ENCODE peak calls at places on chromosome 2, in five cellular contexts. One of them, this sample, is unnamed.
A peak's percentile ranks its signal among the peaks of the same experiment; 100 is the strongest.

GRCh38 chr2:12284487-12284886 is 432.2 kb upstream of the TRIB2 start:
- DNase-seq in tibial nerve: no peak
- DNase-seq in A549: no peak
- DNase-seq in K562: no peak
- DNase-seq in ovary: no peak
- DNase-seq in this sample: no peak

GRCh38 chr2:31216734-31217133 is 581 bp downstream of the CAPN14 start:
- DNase-seq in tibial nerve: no peak
- DNase-seq in A549: no peak
- DNase-seq in K562: peak; percentile 24
- DNase-seq in ovary: no peak
- DNase-seq in this sample: no peak

GRCh38 chr2:187477041-187477440 is 29.0 kb upstream of the CALCRL start:
- DNase-seq in tibial nerve: no peak
- DNase-seq in A549: no peak
- DNase-seq in K562: no peak
- DNase-seq in ovary: no peak
- DNase-seq in this sample: no peak

GRCh38 chr2:190159453-190159852 is 96.9 kb upstream of the MSTN start:
- DNase-seq in tibial nerve: peak; percentile 70
- DNase-seq in A549: no peak
- DNase-seq in K562: no peak
- DNase-seq in ovary: no peak
- DNase-seq in this sample: no peak

GRCh38 chr2:75587954-75588587 is 27.3 kb upstream of the EVA1A start:
- DNase-seq in tibial nerve: no peak
- DNase-seq in A549: no peak
- DNase-seq in K562: no peak
- DNase-seq in ovary: no peak
- DNase-seq in this sample: no peak

GRCh38 chr2:73984922-73985317 is 210 bp downstream of the TET3 start:
- DNase-seq in tibial nerve: no peak
- DNase-seq in A549: peak; percentile 36
- DNase-seq in K562: no peak
- DNase-seq in ovary: peak; percentile 53
- DNase-seq in this sample: peak; percentile 58

GRCh38 chr2:73112026-73112912 is 479 bp downstream of the RAB11FIP5 start:
- DNase-seq in tibial nerve: no peak
- DNase-seq in A549: no peak
- DNase-seq in K562: peak; percentile 39
- DNase-seq in ovary: peak; percentile 37
- DNase-seq in this sample: peak; percentile 89

GRCh38 chr2:62054029-62054791 is 141.7 kb upstream of the B3GNT2 start:
- DNase-seq in tibial nerve: no peak
- DNase-seq in A549: no peak
- DNase-seq in K562: no peak
- DNase-seq in ovary: no peak
- DNase-seq in this sample: no peak

GRCh38 chr2:2881507-2881906 is 496.1 kb downstream of the EIPR1 start:
- DNase-seq in tibial nerve: no peak
- DNase-seq in A549: no peak
- DNase-seq in K562: no peak
- DNase-seq in ovary: no peak
- DNase-seq in this sample: no peak

GRCh38 chr2:73415906-73416305 is 30.3 kb downstream of the ALMS1 start:
- DNase-seq in tibial nerve: no peak
- DNase-seq in A549: no peak
- DNase-seq in K562: no peak
- DNase-seq in ovary: no peak
- DNase-seq in this sample: no peak

GRCh38 chr2:28543316-28544068 is 47.6 kb downstream of the PLB1 start:
- DNase-seq in tibial nerve: no peak
- DNase-seq in A549: no peak
- DNase-seq in K562: no peak
- DNase-seq in ovary: no peak
- DNase-seq in this sample: peak; percentile 51

GRCh38 chr2:7014201-7014640 is 97.0 kb downstream of the RNF144A start:
- DNase-seq in tibial nerve: no peak
- DNase-seq in A549: no peak
- DNase-seq in K562: peak; percentile 34
- DNase-seq in ovary: no peak
- DNase-seq in this sample: no peak

GRCh38 chr2:241445426-241445825 is 63.0 kb downstream of the STK25 start:
- DNase-seq in tibial nerve: no peak
- DNase-seq in A549: no peak
- DNase-seq in K562: no peak
- DNase-seq in ovary: no peak
- DNase-seq in this sample: no peak

GRCh38 chr2:20422679-20423271 is 24.1 kb upstream of the RHOB start:
- DNase-seq in tibial nerve: no peak
- DNase-seq in A549: no peak
- DNase-seq in K562: peak; percentile 49
- DNase-seq in ovary: no peak
- DNase-seq in this sample: peak; percentile 25

GRCh38 chr2:36481709-36482108 is 116.3 kb downstream of the FEZ2 start:
- DNase-seq in tibial nerve: no peak
- DNase-seq in A549: no peak
- DNase-seq in K562: no peak
- DNase-seq in ovary: no peak
- DNase-seq in this sample: no peak

GRCh38 chr2:160876765-160877164 is 283.5 kb upstream of the TANK start:
- DNase-seq in tibial nerve: no peak
- DNase-seq in A549: no peak
- DNase-seq in K562: no peak
- DNase-seq in ovary: no peak
- DNase-seq in this sample: no peak

GRCh38 chr2:234286118-234286598 is 210.7 kb downstream of the ARL4C start:
- DNase-seq in tibial nerve: no peak
- DNase-seq in A549: no peak
- DNase-seq in K562: no peak
- DNase-seq in ovary: no peak
- DNase-seq in this sample: no peak

GRCh38 chr2:74843371-74844298 is 9.7 kb downstream of the HK2 start:
- DNase-seq in tibial nerve: no peak
- DNase-seq in A549: no peak
- DNase-seq in K562: no peak
- DNase-seq in ovary: no peak
- DNase-seq in this sample: peak; percentile 34

GRCh38 chr2:135600915-135601314 is 69.6 kb downstream of the R3HDM1 start:
- DNase-seq in tibial nerve: no peak
- DNase-seq in A549: no peak
- DNase-seq in K562: no peak
- DNase-seq in ovary: no peak
- DNase-seq in this sample: no peak

GRCh38 chr2:20414806-20415205 is 32.1 kb upstream of the RHOB start:
- DNase-seq in tibial nerve: no peak
- DNase-seq in A549: no peak
- DNase-seq in K562: no peak
- DNase-seq in ovary: no peak
- DNase-seq in this sample: no peak

GRCh38 chr2:63737085-63737701 is 104.5 kb upstream of the UGP2 start:
- DNase-seq in tibial nerve: no peak
- DNase-seq in A549: no peak
- DNase-seq in K562: no peak
- DNase-seq in ovary: no peak
- DNase-seq in this sample: no peak

DNA sequence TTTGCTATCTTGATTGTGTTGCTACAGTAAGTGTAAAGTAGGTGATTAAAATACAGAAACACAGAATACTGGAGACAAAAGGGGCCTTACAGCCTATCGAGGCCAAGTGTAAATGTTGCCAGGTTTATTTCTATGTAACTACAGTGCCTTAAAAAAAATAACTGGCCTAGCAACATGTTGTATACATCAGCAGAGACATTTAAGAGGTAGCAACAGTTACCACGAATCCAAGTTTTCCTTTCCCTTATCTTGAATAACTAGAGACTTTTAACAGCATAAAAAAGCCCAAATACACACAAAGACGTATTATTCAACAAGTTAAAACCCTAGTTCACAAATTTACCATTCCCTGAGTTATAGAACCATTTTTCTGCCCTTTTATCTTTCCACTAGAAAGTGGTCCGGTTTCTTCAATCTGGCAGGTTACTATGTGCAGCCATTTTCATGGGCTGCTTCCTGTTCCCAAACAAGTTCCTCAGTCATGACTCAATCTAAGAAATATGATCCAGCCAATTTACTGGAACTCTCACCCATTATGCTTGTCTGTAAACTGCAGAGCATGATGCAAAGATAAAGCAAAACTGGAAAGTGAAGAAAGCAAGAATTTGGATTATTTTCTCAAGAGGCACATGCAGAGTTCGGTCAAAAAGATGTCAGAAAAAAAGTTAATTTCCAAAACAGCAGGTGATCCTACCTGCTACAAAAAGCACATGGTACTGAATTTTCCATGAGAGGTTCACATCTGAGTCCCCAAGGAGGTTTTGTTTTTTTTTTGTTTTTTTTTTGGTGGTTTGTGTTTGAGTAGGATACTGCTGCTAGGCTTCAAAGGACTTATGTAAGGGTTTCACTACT is 22.2 kb downstream of the NFE2L2 start:
- DNase-seq in tibial nerve: peak; percentile 43
- DNase-seq in A549: peak; percentile 82
- DNase-seq in K562: peak; percentile 76
- DNase-seq in ovary: no peak
- DNase-seq in this sample: no peak
- TF ChIP-seq EP300 in tibial nerve: peak; percentile 89
- TF ChIP-seq EP300 in A549: peak; percentile 68
- TF ChIP-seq EP300 in K562: peak; percentile 93
- TF ChIP-seq EP300 in ovary: peak; percentile 81
- TF ChIP-seq EP300 in this sample: peak; percentile 86

DNA sequence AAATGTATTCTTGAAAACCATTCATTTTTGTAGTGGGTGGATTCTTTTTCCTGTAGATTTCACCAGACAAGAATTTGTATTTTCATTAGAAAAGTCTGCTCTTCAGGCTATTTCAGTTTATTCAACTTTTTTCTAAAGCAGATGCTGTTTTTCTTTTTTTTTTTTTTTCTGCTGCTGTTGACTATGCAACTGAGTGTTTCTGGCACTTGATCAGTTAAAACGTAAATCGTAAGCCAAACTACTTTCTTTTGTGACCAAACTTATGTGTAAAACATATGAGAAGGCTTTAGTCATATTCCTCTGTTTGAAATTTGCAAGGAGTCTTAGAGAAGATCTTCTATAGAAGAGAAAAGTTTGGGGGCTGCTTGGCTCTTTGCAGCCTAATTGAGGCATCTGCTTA is 170.1 kb downstream of the PARD3B start:
- DNase-seq in tibial nerve: no peak
- DNase-seq in A549: no peak
- DNase-seq in K562: no peak
- DNase-seq in ovary: no peak
- DNase-seq in this sample: no peak
- H3K9me3 ChIP-seq in tibial nerve: no peaks in the 10 kb centered on the region
- H3K9me3 ChIP-seq in A549: no peaks in the 10 kb centered on the region
- H3K9me3 ChIP-seq in K562: no peaks in the 10 kb centered on the region
- H3K9me3 ChIP-seq in ovary: no peaks in the 10 kb centered on the region
- H3K9me3 ChIP-seq in this sample: no peaks in the 10 kb centered on the region

GRCh38 chr2:203238711-203239526 is at the start of gene CYP20A1:
- DNase-seq in tibial nerve: peak; percentile 91
- DNase-seq in A549: peak; percentile 84
- DNase-seq in K562: peak; percentile 88
- DNase-seq in ovary: peak; percentile 96
- DNase-seq in this sample: peak; percentile 99
- TF ChIP-seq CTCF in tibial nerve: peak; percentile 46
- TF ChIP-seq CTCF in A549: peak; percentile 33
- TF ChIP-seq CTCF in K562: peak; percentile 27
- TF ChIP-seq CTCF in ovary: peak; percentile 22
- TF ChIP-seq CTCF in this sample: peak; percentile 65

GRCh38 chr2:175167792-175168563 is at the start of gene ATF2:
- DNase-seq in tibial nerve: peak; percentile 97
- DNase-seq in A549: peak; percentile 90
- DNase-seq in K562: peak; percentile 98
- DNase-seq in ovary: peak; percentile 99
- DNase-seq in this sample: peak; percentile 99
- TF ChIP-seq EP300 in tibial nerve: peak; percentile 88
- TF ChIP-seq EP300 in A549: no peak
- TF ChIP-seq EP300 in K562: no peak
- TF ChIP-seq EP300 in ovary: no peak
- TF ChIP-seq EP300 in this sample: no peak

DNA sequence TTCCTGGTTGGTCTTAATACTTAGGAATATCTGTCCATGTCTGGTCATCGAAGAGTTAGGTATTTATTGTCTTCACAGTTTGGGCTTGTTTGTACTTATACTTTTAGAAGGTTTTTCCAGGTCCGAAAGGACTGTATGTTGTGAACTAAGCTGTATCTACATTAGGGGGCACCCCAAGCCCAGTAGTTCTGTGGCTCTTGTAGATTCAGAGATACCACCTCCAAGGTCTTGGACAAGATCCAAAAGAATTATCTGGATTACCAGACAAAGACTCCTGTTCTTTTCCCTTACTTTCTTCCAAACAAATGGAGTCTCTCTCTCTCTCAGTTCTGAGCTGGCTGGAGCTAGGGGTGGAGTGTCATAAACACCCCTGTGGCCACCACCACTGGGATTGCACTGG is 328.7 kb downstream of the ZNF804A start:
- DNase-seq in tibial nerve: no peak
- DNase-seq in A549: no peak
- DNase-seq in K562: no peak
- DNase-seq in ovary: no peak
- DNase-seq in this sample: no peak
- H3K9me3 ChIP-seq in tibial nerve: no peaks in the 10 kb centered on the region
- H3K9me3 ChIP-seq in A549: peaks cover 6% of the 10 kb centered on the region
- H3K9me3 ChIP-seq in K562: no peaks in the 10 kb centered on the region
- H3K9me3 ChIP-seq in ovary: no peaks in the 10 kb centered on the region
- H3K9me3 ChIP-seq in this sample: no peaks in the 10 kb centered on the region